ENCODE peak calls at places on chromosomes 3 and 15, in ten cellular contexts. Y is HAP-1, J is T-cell, T is GM20000, Z is iPS DF 19.7, H is K562, N is foreskin melanocyte, S is GM13977, K is HFF-Myc, C is endothelial cell of umbilical vein. A is an unnamed sample.

GRCh38 chr15:82919231-82919886 is 33.2 kb downstream of the HOMER2 start:
- DNase-seq in J (no peak), C (no peak), Y (peak), N (peak), H (no peak), Z (no peak), T (no peak), S (no peak), K (no peak), A (no peak)

GRCh38 chr15:58161436-58161835 is 23.3 kb downstream of the AQP9 start:
- DNase-seq in H (no peak), K (no peak), J (no peak), Z (no peak), T (no peak), S (no peak), C (peak), Y (no peak), N (no peak), A (no peak)

GRCh38 chr3:146557745-146558144 is 13.3 kb upstream of the PLSCR1 start:
- DNase-seq in S (no peak), K (no peak), Z (no peak), C (no peak), N (no peak), Y (no peak), H (no peak), T (no peak), J (no peak), A (no peak)

GRCh38 chr3:49668861-49669260 is 5.3 kb upstream of the APEH start:
- DNase-seq in C (no peak), H (no peak), Z (no peak), N (no peak), S (no peak), K (no peak), J (no peak), T (no peak), Y (no peak), A (no peak)

GRCh38 chr3:11820540-11821041 is 26.1 kb downstream of the TAMM41 start:
- DNase-seq in H (no peak), T (peak), Y (peak), C (peak), N (no peak), K (peak), Z (no peak), J (no peak), S (peak), A (no peak)

GRCh38 chr3:50211930-50212329 is 6.9 kb downstream of the SLC38A3 start:
- DNase-seq in S (no peak), Z (no peak), H (no peak), C (no peak), Y (no peak), N (no peak), T (no peak), J (no peak), K (no peak), A (no peak)

GRCh38 chr3:39757312-39757711 is 52.1 kb upstream of the MYRIP start:
- DNase-seq in Z (no peak), C (peak), T (no peak), S (no peak), J (no peak), N (no peak), K (no peak), Y (no peak), H (no peak), A (no peak)

GRCh38 chr3:149224736-149225594 is 3.3 kb upstream of the CP start:
- DNase-seq in T (peak), J (no peak), C (peak), Y (no peak), N (no peak), K (no peak), S (peak), H (no peak), Z (no peak), A (peak)

GRCh38 chr3:58383904-58384303 is 49.7 kb downstream of the PDHB start:
- DNase-seq in S (no peak), H (no peak), Y (no peak), J (no peak), C (no peak), N (peak), Z (no peak), K (peak), T (no peak), A (peak)

GRCh38 chr15:85826756-85827515 is 32.2 kb upstream of the KLHL25 start:
- DNase-seq in H (no peak), N (no peak), T (no peak), Y (no peak), C (no peak), Z (no peak), S (no peak), K (no peak), J (no peak), A (no peak)

GRCh38 chr3:976021-976420 is 116.8 kb upstream of the CNTN6 start:
- DNase-seq in K (no peak), H (no peak), Z (no peak), S (no peak), T (no peak), J (no peak), Y (no peak), C (no peak), N (peak), A (no peak)

GRCh38 chr3:109396811-109397210 is 59.5 kb upstream of the DPPA4 start:
- DNase-seq in H (no peak), T (no peak), S (no peak), Z (no peak), C (no peak), J (no peak), N (no peak), Y (no peak), K (no peak), A (no peak)

GRCh38 chr3:115469649-115470048 is 153.7 kb upstream of the GAP43 start:
- DNase-seq in J (no peak), H (no peak), C (peak), Y (no peak), Z (no peak), N (no peak), T (peak), S (no peak), K (peak), A (no peak)

GRCh38 chr3:42685363-42685881 is at the start of gene KLHL40:
- DNase-seq in Y (no peak), K (no peak), C (no peak), Z (no peak), T (no peak), H (no peak), N (no peak), S (peak), J (no peak), A (no peak)

GRCh38 chr15:67504796-67505195 is 16.1 kb upstream of the C15orf61 start:
- DNase-seq in H (no peak), N (no peak), S (no peak), T (no peak), J (no peak), Y (no peak), K (peak), C (no peak), Z (no peak), A (no peak)

GRCh38 chr15:35208353-35208752 is 123.3 kb upstream of the NANOGP8 start:
- DNase-seq in T (no peak), H (no peak), Y (no peak), K (no peak), C (no peak), N (no peak), Z (no peak), J (no peak), S (no peak), A (no peak)

GRCh38 chr3:25592510-25592968 is 72.2 kb downstream of the TOP2B start:
- DNase-seq in J (no peak), C (peak), T (no peak), K (no peak), H (peak), Y (peak), S (no peak), N (no peak), Z (no peak), A (no peak)

GRCh38 chr15:56207711-56208110 is 36.0 kb downstream of the RFX7 start:
- DNase-seq in S (no peak), T (no peak), Z (no peak), N (no peak), C (no peak), K (no peak), J (no peak), Y (no peak), H (no peak), A (no peak)

GRCh38 chr3:5192568-5193319 is 5.2 kb downstream of the EDEM1 start:
- DNase-seq in Y (no peak), J (no peak), N (no peak), T (no peak), C (no peak), S (no peak), K (no peak), Z (no peak), H (no peak), A (no peak)

GRCh38 chr3:110650752-110651151 is 420.9 kb upstream of the NECTIN3 start:
- DNase-seq in C (no peak), Y (no peak), H (no peak), J (no peak), S (no peak), Z (no peak), N (no peak), T (no peak), K (no peak), A (peak)

GRCh38 chr3:112752092-112752512 is 94.6 kb downstream of the CD200R1L start:
- DNase-seq in K (peak), S (no peak), Z (no peak), N (no peak), Y (no peak), J (no peak), T (no peak), H (no peak), C (no peak), A (no peak)

GRCh38 chr3:166560253-166560652 is 723.0 kb upstream of the BCHE start:
- DNase-seq in Y (no peak), H (no peak), J (no peak), N (no peak), T (no peak), S (no peak), C (no peak), Z (peak), K (no peak), A (no peak)

GRCh38 chr15:82124331-82125263 is 78.8 kb upstream of the MEX3B start:
- DNase-seq in K (no peak), C (no peak), J (no peak), N (no peak), S (no peak), T (no peak), Y (peak), H (no peak), Z (no peak), A (no peak)

GRCh38 chr3:129485681-129486056 is 42.8 kb upstream of the RHO start:
- DNase-seq in Z (no peak), H (no peak), Y (no peak), J (no peak), K (peak), T (no peak), S (no peak), C (peak), N (peak), A (peak)

GRCh38 chr3:27943106-27943505 is 221.0 kb upstream of the EOMES start:
- DNase-seq in C (no peak), N (no peak), K (no peak), Y (peak), H (no peak), S (no peak), Z (no peak), T (peak), J (no peak), A (no peak)

GRCh38 chr3:128235207-128235933 is 82.1 kb downstream of the EEFSEC start:
- DNase-seq in T (no peak), Y (no peak), C (no peak), Z (no peak), S (no peak), N (no peak), K (peak), J (no peak), H (no peak), A (no peak)

GRCh38 chr15:58501636-58502178 is 69.9 kb downstream of the LIPC start:
- DNase-seq in N (no peak), Z (no peak), Y (no peak), S (no peak), C (no peak), H (no peak), J (no peak), T (no peak), K (no peak), A (no peak)

GRCh38 chr3:186025161-186025560 is 83.7 kb downstream of the ETV5 start:
- DNase-seq in K (peak), Y (no peak), H (no peak), N (no peak), Z (no peak), S (no peak), J (no peak), T (no peak), C (peak), A (peak)

GRCh38 chr15:68114356-68114755 is 60.2 kb downstream of the PIAS1 start:
- DNase-seq in S (peak), H (no peak), N (no peak), T (peak), C (peak), Y (no peak), Z (no peak), J (no peak), K (no peak), A (no peak)

GRCh38 chr15:42385206-42385979 is 26.1 kb downstream of the CAPN3 start:
- DNase-seq in Z (peak), H (peak), N (no peak), K (no peak), J (no peak), S (peak), Y (peak), T (peak), C (peak), A (peak)

GRCh38 chr3:105367406-105368213 is 901 bp downstream of the ALCAM start:
- DNase-seq in K (no peak), Z (no peak), H (no peak), S (peak), J (peak), T (peak), C (peak), Y (peak), N (peak), A (no peak)

GRCh38 chr3:184582583-184582982 is 21.0 kb downstream of the EPHB3 start:
- DNase-seq in J (no peak), Z (peak), Y (peak), T (no peak), H (no peak), N (peak), K (no peak), S (no peak), C (no peak), A (no peak)

GRCh38 chr15:55394694-55395093 is 13.5 kb downstream of the CCPG1 start:
- DNase-seq in J (no peak), Y (no peak), H (no peak), K (no peak), Z (no peak), C (no peak), T (no peak), S (no peak), N (no peak), A (no peak)

GRCh38 chr3:183277260-183277659 is 24.2 kb downstream of the B3GNT5 start:
- DNase-seq in N (no peak), C (no peak), Z (no peak), S (no peak), T (no peak), Y (no peak), J (no peak), H (no peak), K (no peak), A (no peak)

GRCh38 chr15:84982301-84982920 is 755 bp downstream of the PDE8A start:
- DNase-seq in N (no peak), K (no peak), C (peak), T (peak), Z (no peak), H (peak), J (peak), S (peak), Y (peak), A (no peak)

GRCh38 chr15:70088887-70089691 is 8.6 kb downstream of the TLE3 start:
- DNase-seq in S (no peak), J (no peak), K (no peak), H (no peak), Z (no peak), C (no peak), Y (peak), T (no peak), N (no peak), A (no peak)

GRCh38 chr3:143331336-143331735 is 211.8 kb downstream of the CHST2 start:
- DNase-seq in J (no peak), N (no peak), K (peak), S (no peak), Z (no peak), T (no peak), C (peak), Y (no peak), H (no peak), A (no peak)

GRCh38 chr3:114973576-114973975 is 173.5 kb downstream of the ZBTB20 start:
- DNase-seq in Y (no peak), H (no peak), K (no peak), C (no peak), J (no peak), T (no peak), S (no peak), N (no peak), Z (no peak), A (no peak)

GRCh38 chr3:6125520-6125919 is 735.4 kb upstream of the GRM7 start:
- DNase-seq in Z (peak), K (no peak), Y (no peak), S (no peak), N (no peak), T (no peak), J (no peak), H (no peak), C (no peak), A (no peak)